ENCODE peak calls at places on chromosomes 3 and 15, in eight cellular contexts. S is GM20000, B is fibroblast of pulmonary artery, I is Panc1, K is fibroblast of lung, T is Peyer's patch, L is foreskin fibroblast, C is fibroblast of mammary gland. W is an unnamed sample.

GRCh38 chr3:66153961-66154923 is 66.6 kb upstream of the SLC25A26 start:
- DNase-seq in K (peak), I (no peak), B (peak), T (no peak), C (peak), L (peak), S (no peak), W (no peak)

GRCh38 chr3:81867875-81868274 is 106.4 kb upstream of the GBE1 start:
- DNase-seq in K (no peak), I (no peak), S (no peak), L (no peak), T (no peak), B (no peak), C (no peak), W (no peak)

GRCh38 chr15:36808401-36809160 is 229.2 kb downstream of the CDIN1 start:
- DNase-seq in B (peak), S (no peak), T (no peak), C (no peak), L (no peak), I (no peak), K (no peak), W (no peak)

GRCh38 chr15:50593761-50594160 is 47.3 kb upstream of the USP50 start:
- DNase-seq in T (no peak), K (no peak), C (no peak), B (no peak), I (no peak), L (no peak), S (no peak), W (no peak)

GRCh38 chr3:52023860-52024764 is 28.4 kb upstream of the RPL29 start:
- DNase-seq in T (no peak), B (no peak), C (no peak), I (no peak), K (no peak), L (no peak), S (peak), W (no peak)

GRCh38 chr15:84714816-84715215 is 1.1 kb downstream of the SEC11A start:
- DNase-seq in L (no peak), C (no peak), T (no peak), S (no peak), K (no peak), I (no peak), B (no peak), W (no peak)

GRCh38 chr3:134197681-134198261 is 52.9 kb downstream of the RYK start:
- DNase-seq in I (peak), S (peak), K (peak), T (no peak), L (peak), C (peak), B (peak), W (no peak)

GRCh38 chr3:90091557-90091956 is 984.1 kb downstream of the EPHA3 start:
- DNase-seq in K (peak), B (peak), L (peak), S (no peak), T (no peak), I (no peak), C (peak), W (no peak)

GRCh38 chr3:171615742-171616141 is 155.5 kb upstream of the TNIK start:
- DNase-seq in L (no peak), T (no peak), C (peak), S (no peak), I (no peak), K (no peak), B (peak), W (no peak)

GRCh38 chr3:196778755-196779154 is 39.1 kb downstream of the PAK2 start:
- DNase-seq in C (peak), K (peak), L (peak), I (no peak), S (no peak), T (no peak), B (peak), W (no peak)

GRCh38 chr3:175433026-175433668 is 574.0 kb downstream of the NAALADL2 start:
- DNase-seq in S (no peak), L (peak), I (peak), C (peak), T (no peak), K (peak), B (peak), W (no peak)

GRCh38 chr3:15288331-15288726 is 44.1 kb downstream of the SH3BP5 start:
- DNase-seq in B (no peak), I (no peak), T (no peak), C (no peak), K (no peak), S (no peak), L (no peak), W (no peak)

GRCh38 chr15:95295311-95295710 is 1035.2 kb upstream of the NR2F2 start:
- DNase-seq in T (no peak), B (no peak), I (no peak), S (no peak), K (no peak), C (no peak), L (peak), W (no peak)

GRCh38 chr15:40964006-40964405 is 10.7 kb downstream of the CHAC1 start:
- DNase-seq in C (no peak), I (no peak), B (no peak), T (no peak), L (no peak), K (no peak), S (no peak), W (no peak)

GRCh38 chr3:24344784-24345439 is 149.7 kb downstream of the THRB start:
- DNase-seq in K (peak), I (no peak), C (peak), B (no peak), T (no peak), S (no peak), L (no peak), W (no peak)
- TF ChIP-seq CTCF in K (no peak), I (no peak), C (no peak), B (no peak), T (no peak), S (no peak), L (no peak), W (no peak)

GRCh38 chr3:71951842-71952241 is 166.9 kb upstream of the PROK2 start:
- DNase-seq in K (no peak), I (no peak), B (no peak), S (no peak), T (no peak), C (no peak), L (no peak), W (no peak)

GRCh38 chr3:71955549-71956373 is 170.8 kb upstream of the PROK2 start:
- DNase-seq in I (peak), C (peak), T (peak), K (peak), B (peak), S (peak), L (peak), W (peak)

GRCh38 chr3:71961378-71961777 is 176.4 kb upstream of the PROK2 start:
- DNase-seq in K (no peak), T (no peak), B (no peak), I (no peak), S (no peak), C (no peak), L (no peak), W (no peak)

GRCh38 chr3:71958533-71958932 is 173.6 kb upstream of the PROK2 start:
- DNase-seq in B (no peak), I (no peak), C (no peak), S (no peak), K (no peak), L (no peak), T (no peak), W (no peak)

GRCh38 chr3:71956716-71957115 is 171.8 kb upstream of the PROK2 start:
- DNase-seq in I (no peak), S (no peak), K (no peak), B (no peak), L (no peak), T (no peak), C (no peak), W (no peak)
- TF ChIP-seq CTCF in I (peak), S (no peak), K (no peak), B (no peak), L (no peak), T (no peak), C (peak), W (no peak)

GRCh38 chr3:155981669-155982068 is 111.2 kb downstream of the GMPS start:
- DNase-seq in I (no peak), S (no peak), T (no peak), L (no peak), C (no peak), K (no peak), B (peak), W (no peak)

GRCh38 chr3:155984791-155985417 is 114.5 kb downstream of the GMPS start:
- DNase-seq in K (no peak), T (no peak), L (no peak), B (no peak), S (no peak), C (no peak), I (no peak), W (no peak)

GRCh38 chr3:155979746-155980145 is 109.3 kb downstream of the GMPS start:
- DNase-seq in C (no peak), T (no peak), I (no peak), K (no peak), L (peak), S (no peak), B (no peak), W (no peak)

GRCh38 chr3:155989536-155989935 is 119.1 kb downstream of the GMPS start:
- DNase-seq in K (no peak), L (no peak), T (no peak), I (no peak), S (no peak), B (no peak), C (no peak), W (no peak)

DNA sequence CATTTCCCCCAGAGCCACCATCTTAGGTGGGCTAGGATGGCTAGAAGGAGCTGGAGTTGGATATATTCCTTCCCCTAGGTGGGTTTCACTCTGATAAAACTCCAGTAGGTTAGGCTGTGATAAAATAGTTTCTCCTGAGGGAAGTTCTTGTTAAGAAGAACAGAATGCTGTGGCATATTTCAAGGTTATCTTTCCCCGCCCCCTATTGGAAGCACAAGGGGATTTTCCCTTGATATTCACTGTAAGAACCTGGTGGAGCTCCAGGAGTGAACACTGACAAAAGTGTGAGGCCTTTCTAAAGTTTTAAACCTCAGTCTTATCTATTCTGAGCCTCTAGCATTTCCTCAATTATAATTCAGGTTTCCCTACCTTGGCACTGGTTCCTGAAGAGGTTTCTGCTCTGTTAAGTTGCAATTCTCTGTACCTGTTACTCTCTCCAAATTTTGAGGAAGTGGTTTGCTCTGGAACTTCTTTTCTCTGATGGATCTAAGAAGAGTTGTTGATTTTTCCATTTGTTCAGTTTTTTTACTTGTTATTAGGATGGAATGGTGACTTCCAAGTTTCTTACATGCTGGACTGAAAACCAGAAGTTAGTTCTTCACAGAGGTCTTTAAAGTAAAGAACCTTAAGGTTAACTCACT is 113.5 kb downstream of the GMPS start:
- DNase-seq in T (no peak), K (no peak), S (no peak), C (no peak), B (no peak), L (no peak), I (no peak), W (no peak)
- TF ChIP-seq CTCF in T (no peak), K (no peak), S (no peak), C (no peak), B (no peak), L (peak), I (peak), W (peak)

GRCh38 chr15:51982013-51982769 is 10.6 kb upstream of the LEO1 start:
- DNase-seq in I (peak), T (peak), C (peak), K (peak), L (peak), S (peak), B (peak), W (no peak)
- TF ChIP-seq CTCF in I (no peak), T (peak), C (peak), K (peak), L (peak), S (peak), B (peak), W (peak)

GRCh38 chr15:31953573-31953972 is 76.7 kb upstream of the CHRNA7 start:
- DNase-seq in I (no peak), T (no peak), C (no peak), B (no peak), S (no peak), L (no peak), K (no peak), W (no peak)
- TF ChIP-seq CTCF in I (no peak), T (no peak), C (no peak), B (no peak), S (no peak), L (no peak), K (no peak), W (peak)

GRCh38 chr3:126261037-126261436 is 80.7 kb upstream of the ALDH1L1 start:
- DNase-seq in L (peak), B (peak), S (no peak), T (no peak), K (peak), I (no peak), C (peak), W (no peak)
- TF ChIP-seq CTCF in L (no peak), B (no peak), S (no peak), T (no peak), K (no peak), I (no peak), C (no peak), W (no peak)

DNA sequence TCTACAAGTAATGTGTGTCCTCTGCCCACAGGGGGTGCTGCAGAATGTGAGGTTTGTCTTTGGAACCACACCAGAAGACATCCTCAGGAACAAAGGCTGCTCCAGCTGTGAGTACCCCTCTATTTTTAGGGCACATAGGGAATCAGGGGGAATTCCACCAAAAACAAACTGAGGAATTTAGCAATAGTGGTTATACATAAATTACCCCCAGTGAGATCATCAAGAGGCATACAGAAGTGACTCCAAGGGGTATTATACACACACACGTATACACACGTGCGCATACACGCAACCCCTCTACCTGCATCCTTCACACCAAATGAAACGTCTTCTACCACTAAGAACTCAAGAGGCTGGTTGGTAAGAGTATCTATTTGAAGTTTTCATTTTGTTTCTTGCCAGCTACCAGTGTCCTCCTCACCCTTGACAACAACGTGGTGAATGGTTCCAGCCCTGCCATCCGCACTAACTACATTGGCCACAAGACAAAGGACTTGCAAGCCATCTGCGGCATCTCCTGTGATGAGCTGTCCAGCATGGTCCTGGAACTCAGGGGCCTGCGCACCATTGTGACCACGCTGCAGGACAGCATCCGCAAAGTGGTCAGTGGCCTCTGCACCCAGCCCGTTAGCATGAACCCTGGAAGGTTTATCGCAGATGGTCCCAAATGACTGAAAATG is 2.8 kb downstream of the THBS1 start:
- DNase-seq in C (peak), I (no peak), B (peak), K (peak), T (peak), L (peak), S (peak), W (no peak)
- TF ChIP-seq CTCF in C (peak), I (peak), B (peak), K (peak), T (peak), L (peak), S (peak), W (peak)

DNA sequence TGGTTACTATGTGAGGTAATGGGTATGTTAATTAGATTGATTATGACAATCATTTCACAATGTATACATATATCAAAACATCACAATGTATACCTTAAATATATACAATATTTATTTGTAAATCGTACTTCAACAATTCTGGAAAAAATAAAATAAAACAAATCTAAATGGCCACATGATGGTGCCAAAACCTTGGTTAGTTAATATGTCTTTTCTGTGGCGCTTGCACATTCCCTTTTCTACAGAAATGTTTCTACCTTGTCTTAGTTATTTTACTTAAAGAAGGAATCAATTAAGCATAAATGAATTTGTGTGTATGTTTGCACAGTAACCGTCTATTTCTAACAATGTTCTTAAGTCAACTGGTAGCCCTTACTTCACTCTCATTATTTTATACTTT is 53.4 kb downstream of the OXSM start:
- DNase-seq in I (no peak), L (peak), T (no peak), B (peak), K (peak), S (no peak), C (peak), W (no peak)
- TF ChIP-seq CTCF in I (peak), L (no peak), T (peak), B (no peak), K (peak), S (no peak), C (no peak), W (peak)

W was measured in type B pancreatic cell.